ENCODE peak calls at places on chromosomes 3 and 15, in eight cellular contexts. C is GM23248, I is hepatocyte, D is neural progenitor cell, Z is HCT116, M is PC-3, U is GM23338, N is MM.1S. S is an unnamed sample.

GRCh38 chr3:123447749-123448502 is 964 bp downstream of the ADCY5 start:
- DNase-seq in U (peak; percentile 81), I (peak; percentile 74), M (no peak), C (peak; percentile 32), Z (no peak), D (peak; percentile 82), N (no peak), S (no peak)

GRCh38 chr3:195760345-195760983 is 39.7 kb downstream of the MUC20 start:
- DNase-seq in I (no peak), D (no peak), N (peak; percentile 3), M (no peak), Z (no peak), C (no peak), U (no peak), S (no peak)

GRCh38 chr3:144270100-144270499 is 298.5 kb downstream of the DIPK2A start:
- DNase-seq in Z (no peak), D (no peak), N (no peak), U (no peak), I (no peak), C (no peak), M (no peak), S (no peak)

GRCh38 chr3:27722957-27723802 is 1.1 kb upstream of the EOMES start:
- DNase-seq in D (peak; percentile 59), M (no peak), Z (no peak), C (peak; percentile 25), I (no peak), U (peak; percentile 67), N (no peak), S (no peak)

GRCh38 chr3:130839815-130840214 is 54.1 kb upstream of the ATP2C1 start:
- DNase-seq in Z (no peak), C (no peak), U (peak; percentile 75), N (peak; percentile 81), D (no peak), I (no peak), M (no peak), S (no peak)

GRCh38 chr3:157786216-157786615 is 283.0 kb upstream of the VEPH1 start:
- DNase-seq in D (no peak), U (no peak), Z (no peak), I (no peak), C (peak; percentile 92), M (peak; percentile 97), N (no peak), S (no peak)

GRCh38 chr15:90231028-90232017 is 2.4 kb downstream of the CIB1 start:
- DNase-seq in C (no peak), N (no peak), Z (no peak), D (no peak), I (no peak), M (peak; percentile 47), U (no peak), S (peak; percentile 83)

GRCh38 chr3:45950686-45951600 is 7.7 kb downstream of the CXCR6 start:
- DNase-seq in U (no peak), D (no peak), C (no peak), I (no peak), Z (no peak), M (no peak), N (no peak), S (no peak)

GRCh38 chr3:152471814-152472605 is 203.3 kb downstream of the MBNL1 start:
- DNase-seq in U (peak; percentile 79), Z (peak; percentile 33), D (peak; percentile 61), C (peak; percentile 83), I (peak; percentile 49), N (peak; percentile 32), M (peak; percentile 77), S (peak; percentile 70)

GRCh38 chr3:117499189-117499870 is 789.8 kb downstream of the TUSC7 start:
- DNase-seq in U (no peak), M (no peak), Z (no peak), I (no peak), C (no peak), D (no peak), N (peak; percentile 25), S (no peak)

GRCh38 chr3:154132777-154133375 is 11.7 kb downstream of the ARHGEF26 start:
- DNase-seq in C (no peak), Z (no peak), M (no peak), U (no peak), D (no peak), N (no peak), I (peak; percentile 61), S (no peak)

GRCh38 chr3:134312873-134313838 is 61.1 kb downstream of the AMOTL2 start:
- DNase-seq in Z (no peak), N (no peak), C (peak; percentile 84), D (peak; percentile 94), M (peak; percentile 71), I (peak; percentile 81), U (peak; percentile 94), S (no peak)

DNA sequence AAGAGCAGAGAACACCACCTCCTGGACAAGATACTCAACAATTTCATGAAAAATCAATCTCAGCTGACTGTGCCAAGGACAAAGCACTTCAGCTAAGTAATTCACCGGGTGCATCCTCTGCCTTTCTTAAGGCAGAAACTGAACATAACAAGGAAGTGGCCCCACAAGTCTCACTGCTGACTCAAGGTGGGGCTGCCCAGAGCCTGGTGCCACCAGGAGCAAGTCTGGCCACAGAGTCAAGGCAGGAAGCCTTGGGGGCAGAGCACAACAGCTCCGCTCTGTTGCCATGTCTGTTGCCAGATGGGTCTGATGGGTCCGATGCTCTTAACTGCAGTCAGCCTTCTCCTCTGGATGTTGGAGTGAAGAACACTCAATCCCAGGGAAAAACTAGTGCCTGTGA is 200.5 kb downstream of the AKAP13 start:
- DNase-seq in I (no peak), N (no peak), M (no peak), U (no peak), C (peak; percentile 24), D (no peak), Z (no peak), S (no peak)
- H3K4me3 ChIP-seq in I (no peak overlapping the region), N (no peak overlapping the region), M (no peak overlapping the region), U (no peak overlapping the region), C (no peak overlapping the region), D (no peak overlapping the region), Z (no peak overlapping the region), S (no peak overlapping the region)

GRCh38 chr3:181518222-181518621 is 193.5 kb upstream of the SOX2 start:
- DNase-seq in Z (no peak), N (no peak), D (no peak), C (no peak), I (no peak), U (no peak), M (no peak), S (no peak)
- H2AFZ ChIP-seq in Z (no peak overlapping the region), N (no peak overlapping the region), D (no peak overlapping the region), C (no peak overlapping the region), I (no peak overlapping the region), U (no peak overlapping the region), M (no peak overlapping the region), S (no peak overlapping the region)

GRCh38 chr3:112303811-112304325 is 9.9 kb upstream of the SLC9C1 start:
- DNase-seq in U (peak; percentile 53), Z (no peak), M (no peak), I (peak; percentile 33), D (peak; percentile 43), N (peak; percentile 40), C (peak; percentile 42), S (peak; percentile 50)
- TF ChIP-seq EZH2phosphoT487 in U (no peak), Z (no peak), M (no peak), I (no peak), D (no peak), N (no peak), C (no peak), S (no peak)

DNA sequence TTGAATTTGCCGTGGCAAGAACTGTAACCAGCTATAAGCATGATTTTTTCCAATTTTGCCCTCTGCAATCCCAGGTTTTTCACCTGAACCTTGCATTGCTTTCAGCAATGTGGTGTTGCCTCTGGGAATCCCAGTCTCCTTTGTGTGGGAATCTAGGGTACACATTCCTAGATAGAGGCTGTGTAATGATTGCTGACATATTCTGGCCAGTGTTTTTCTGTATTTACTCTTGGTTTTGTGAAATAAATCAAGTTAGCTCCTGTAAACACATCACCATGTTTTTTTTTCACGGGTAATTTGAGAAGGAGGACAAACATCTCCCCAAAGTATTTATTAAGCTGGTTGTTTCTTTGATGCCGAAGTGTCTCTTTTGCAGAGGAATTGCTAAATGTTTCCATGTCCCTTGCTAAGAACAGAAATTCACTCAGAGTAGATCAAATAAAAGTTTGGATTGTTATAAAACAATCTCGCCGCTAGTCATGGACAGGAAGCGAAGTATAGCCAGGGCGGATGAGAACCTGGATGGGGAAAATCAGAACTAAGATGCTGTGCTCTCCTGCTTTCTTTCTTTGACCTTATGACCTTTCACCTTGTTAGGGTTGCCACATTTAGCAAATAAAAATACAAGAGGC is 1.2 kb downstream of the CFAP91 start:
- DNase-seq in M (no peak), I (no peak), Z (no peak), U (no peak), N (no peak), D (peak; percentile 31), C (no peak), S (no peak)
- H3K4me3 ChIP-seq in M (peak overlapping the region; percentile 71), I (no peak overlapping the region), Z (no peak overlapping the region), U (peak overlapping the region; percentile 86), N (no peak overlapping the region), D (peak overlapping the region; percentile 55), C (no peak overlapping the region), S (no peak overlapping the region)

GRCh38 chr3:42492508-42493080 is 9.8 kb upstream of the VIPR1 start:
- DNase-seq in Z (no peak), D (no peak), M (no peak), N (no peak), U (no peak), I (no peak), C (no peak), S (peak; percentile 67)
- H2AFZ ChIP-seq in Z (no peak overlapping the region), D (no peak overlapping the region), M (no peak overlapping the region), N (peak overlapping the region; percentile 52), U (no peak overlapping the region), I (no peak overlapping the region), C (no peak overlapping the region), S (peak overlapping the region; percentile 16)

DNA sequence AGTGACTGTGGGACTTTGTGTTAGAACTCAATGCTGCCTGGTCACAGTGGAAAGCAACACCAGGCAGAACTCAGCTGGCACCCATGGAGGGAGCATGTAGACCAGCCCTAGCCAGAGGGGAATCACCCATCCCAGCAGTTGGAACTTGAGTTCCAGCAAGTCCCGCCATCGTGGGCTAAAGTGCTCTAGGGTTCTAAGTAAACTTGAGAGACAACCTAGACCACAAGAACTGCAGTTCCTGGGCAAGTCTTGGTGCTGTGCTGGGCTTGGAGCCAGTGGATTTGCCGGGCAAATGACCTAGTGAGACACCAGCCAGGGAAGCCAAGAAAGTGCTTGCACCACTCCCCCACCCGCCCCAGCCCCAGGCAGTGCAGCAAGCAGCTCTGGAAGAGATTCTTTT is 24.4 kb downstream of the ISG20 start:
- DNase-seq in N (no peak), U (no peak), D (no peak), M (peak; percentile 62), C (peak; percentile 33), Z (no peak), I (no peak), S (no peak)
- TF ChIP-seq EZH2phosphoT487 in N (no peak), U (no peak), D (no peak), M (no peak), C (no peak), Z (no peak), I (no peak), S (no peak)

GRCh38 chr15:39354188-39354587 is 226.7 kb upstream of the THBS1 start:
- DNase-seq in Z (no peak), N (no peak), I (no peak), U (no peak), D (no peak), M (no peak), C (no peak), S (no peak)

GRCh38 chr15:39345176-39345575 is 235.7 kb upstream of the THBS1 start:
- DNase-seq in D (peak; percentile 76), Z (no peak), M (no peak), C (peak; percentile 68), I (no peak), U (peak; percentile 42), N (no peak), S (no peak)

GRCh38 chr15:39347453-39347852 is 233.4 kb upstream of the THBS1 start:
- DNase-seq in D (no peak), M (no peak), C (no peak), N (no peak), U (no peak), I (no peak), Z (no peak), S (no peak)

GRCh38 chr15:39350785-39351184 is 230.1 kb upstream of the THBS1 start:
- DNase-seq in D (no peak), Z (no peak), U (no peak), I (no peak), N (no peak), C (no peak), M (no peak), S (no peak)
- H3K4me3 ChIP-seq in D (no peak overlapping the region), Z (no peak overlapping the region), U (no peak overlapping the region), I (no peak overlapping the region), N (no peak overlapping the region), C (no peak overlapping the region), M (no peak overlapping the region), S (no peak overlapping the region)